ENCODE peak calls at places on chromosomes 11 and 22, in five cellular contexts. M is spleen, A is aorta, T is PC-9, Q is adipocyte. Y is an unnamed sample.
A peak's percentile ranks its signal among the peaks of the same experiment; 100 is the strongest.

GRCh38 chr11:131592152-131592551 is 221.7 kb downstream of the NTM start:
- DNase-seq in M (no peak), A (no peak), T (no peak), Q (no peak), Y (no peak)

GRCh38 chr11:32987851-32988250 is 27.8 kb upstream of the DEPDC7 start:
- DNase-seq in M (no peak), A (no peak), T (no peak), Q (no peak), Y (no peak)

GRCh38 chr11:110199184-110199981 is 97.0 kb downstream of the RDX start:
- DNase-seq in M (no peak), A (no peak), T (peak; percentile 54), Q (peak; percentile 72), Y (peak; percentile 27)

GRCh38 chr11:6111635-6112034 is 4.2 kb downstream of the OR56B4 start:
- DNase-seq in M (no peak), A (no peak), T (no peak), Q (no peak), Y (no peak)

GRCh38 chr11:35593143-35593542 is 25.1 kb upstream of the FJX1 start:
- DNase-seq in M (no peak), A (no peak), T (peak; percentile 90), Q (peak; percentile 65), Y (peak; percentile 51)

GRCh38 chr22:25131198-25131887 is 68.3 kb upstream of the CRYBB3 start:
- DNase-seq in M (no peak), A (peak; percentile 59), T (no peak), Q (no peak), Y (no peak)

GRCh38 chr11:61384271-61385242 is 7.8 kb upstream of the TMEM216 start:
- DNase-seq in M (no peak), A (no peak), T (no peak), Q (no peak), Y (no peak)

GRCh38 chr22:24153959-24154358 is 27.3 kb upstream of the SUSD2 start:
- DNase-seq in M (no peak), A (no peak), T (no peak), Q (no peak), Y (no peak)

GRCh38 chr11:132055296-132055695 is 684.9 kb downstream of the NTM start:
- DNase-seq in M (no peak), A (no peak), T (no peak), Q (no peak), Y (no peak)

GRCh38 chr11:1073261-1073724 is 1.4 kb upstream of the MUC2 start:
- DNase-seq in M (peak; percentile 87), A (peak; percentile 77), T (peak; percentile 65), Q (peak; percentile 63), Y (peak; percentile 60)

GRCh38 chr11:32221476-32222032 is 130.7 kb downstream of the RCN1 start:
- DNase-seq in M (no peak), A (no peak), T (no peak), Q (no peak), Y (peak; percentile 27)

GRCh38 chr11:131717616-131718015 is 347.2 kb downstream of the NTM start:
- DNase-seq in M (no peak), A (no peak), T (no peak), Q (no peak), Y (no peak)

GRCh38 chr11:134287561-134287960 is 11.4 kb downstream of the GLB1L3 start:
- DNase-seq in M (no peak), A (no peak), T (no peak), Q (no peak), Y (no peak)

GRCh38 chr22:41034741-41035140 is 57.7 kb upstream of the EP300 start:
- DNase-seq in M (no peak), A (peak; percentile 12), T (no peak), Q (no peak), Y (no peak)

GRCh38 chr22:40037320-40037719 is 42.6 kb downstream of the FAM83F start:
- DNase-seq in M (peak; percentile 29), A (no peak), T (no peak), Q (no peak), Y (no peak)

GRCh38 chr22:38034278-38034882 is 22.8 kb upstream of the PICK1 start:
- DNase-seq in M (peak; percentile 81), A (peak; percentile 90), T (peak; percentile 74), Q (peak; percentile 64), Y (peak; percentile 52)

GRCh38 chr11:47724041-47724729 is 9.0 kb upstream of the AGBL2 start:
- DNase-seq in M (no peak), A (no peak), T (peak; percentile 68), Q (peak; percentile 72), Y (peak; percentile 31)

GRCh38 chr11:35488117-35488516 is 37.3 kb downstream of the PAMR1 start:
- DNase-seq in M (no peak), A (no peak), T (no peak), Q (peak; percentile 35), Y (no peak)

GRCh38 chr11:12175694-12176241 is 65.4 kb downstream of the MICAL2 start:
- DNase-seq in M (no peak), A (no peak), T (peak; percentile 83), Q (peak; percentile 69), Y (no peak)

GRCh38 chr22:31789803-31790202 is 36.0 kb downstream of the DEPDC5 start:
- DNase-seq in M (no peak), A (no peak), T (no peak), Q (no peak), Y (no peak)

GRCh38 chr11:29963796-29964195 is 53.0 kb downstream of the KCNA4 start:
- DNase-seq in M (no peak), A (no peak), T (no peak), Q (no peak), Y (no peak)

GRCh38 chr22:37077802-37078448 is 26.4 kb downstream of the KCTD17 start:
- DNase-seq in M (peak; percentile 93), A (peak; percentile 86), T (no peak), Q (peak; percentile 69), Y (peak; percentile 62)

GRCh38 chr22:22164541-22165272 is 79.9 kb upstream of the VPREB1 start:
- DNase-seq in M (no peak), A (no peak), T (no peak), Q (no peak), Y (no peak)

GRCh38 chr11:124793466-124794278 is 6.5 kb downstream of the MSANTD2 start:
- DNase-seq in M (no peak), A (no peak), T (peak; percentile 67), Q (peak; percentile 73), Y (no peak)

GRCh38 chr22:24141586-24141985 is 39.7 kb upstream of the SUSD2 start:
- DNase-seq in M (no peak), A (no peak), T (peak; percentile 55), Q (no peak), Y (no peak)

GRCh38 chr22:20957118-20957690 is 9.9 kb upstream of the AIFM3 start:
- DNase-seq in M (peak; percentile 82), A (no peak), T (no peak), Q (peak; percentile 57), Y (no peak)

GRCh38 chr11:130675456-130675855 is 227.0 kb downstream of the ADAMTS15 start:
- DNase-seq in M (no peak), A (peak; percentile 93), T (no peak), Q (peak; percentile 69), Y (no peak)

GRCh38 chr11:134951305-134951700 is 539.3 kb upstream of the B3GAT1 start:
- DNase-seq in M (no peak), A (peak; percentile 83), T (no peak), Q (peak; percentile 74), Y (no peak)

GRCh38 chr11:85884581-85885021 is 29.4 kb downstream of the CCDC83 start:
- DNase-seq in M (no peak), A (no peak), T (peak; percentile 50), Q (peak; percentile 50), Y (no peak)

GRCh38 chr22:49419661-49420060 is 408.0 kb downstream of the BRD1 start:
- DNase-seq in M (no peak), A (no peak), T (no peak), Q (no peak), Y (no peak)

GRCh38 chr22:49417326-49417725 is 410.3 kb downstream of the BRD1 start:
- DNase-seq in M (no peak), A (no peak), T (no peak), Q (no peak), Y (no peak)

GRCh38 chr22:49418341-49418894 is 409.3 kb downstream of the BRD1 start:
- DNase-seq in M (no peak), A (no peak), T (no peak), Q (no peak), Y (no peak)

GRCh38 chr22:49418943-49419342 is 408.7 kb downstream of the BRD1 start:
- DNase-seq in M (no peak), A (no peak), T (no peak), Q (no peak), Y (no peak)

DNA sequence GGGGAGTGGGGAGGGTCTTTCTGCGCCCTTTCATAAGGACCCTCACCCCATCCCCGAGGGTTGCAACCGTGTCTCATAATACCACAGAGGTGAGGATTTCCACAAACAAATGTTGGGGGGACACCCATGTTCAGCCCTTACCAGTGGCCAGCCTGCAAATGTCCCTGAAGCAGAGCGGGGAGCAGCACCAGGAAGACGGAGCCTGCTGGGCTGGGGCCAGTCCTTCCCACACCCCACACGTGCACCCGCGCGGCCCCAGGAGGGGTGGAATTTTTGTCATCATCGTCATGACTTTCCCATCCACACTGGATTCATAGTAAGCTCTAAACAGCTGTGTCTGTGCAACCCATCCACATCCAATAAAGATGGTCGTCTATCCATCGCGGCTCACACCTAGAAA is 409.8 kb downstream of the BRD1 start:
- DNase-seq in M (no peak), A (no peak), T (no peak), Q (no peak), Y (no peak)
- H3K9me3 ChIP-seq in M (peaks cover 23% of the 10 kb centered on the region), A (peaks cover 4% of the 10 kb centered on the region), T (no peaks in the 10 kb centered on the region), Q (peaks cover 6% of the 10 kb centered on the region), Y (peaks cover 9% of the 10 kb centered on the region)

GRCh38 chr11:116353517-116353916 is 419.3 kb downstream of the BUD13 start:
- DNase-seq in M (no peak), A (no peak), T (no peak), Q (no peak), Y (no peak)
- H3K4me1 ChIP-seq in M (no peaks in the 10 kb centered on the region), A (no peaks in the 10 kb centered on the region), T (no peaks in the 10 kb centered on the region), Q (no peaks in the 10 kb centered on the region), Y (no peaks in the 10 kb centered on the region)

GRCh38 chr22:48494256-48494967 is 1333.3 kb downstream of the BRD1 start:
- DNase-seq in M (peak; percentile 62), A (peak; percentile 52), T (no peak), Q (no peak), Y (no peak)
- H3K9me3 ChIP-seq in M (no peaks in the 10 kb centered on the region), A (no peaks in the 10 kb centered on the region), T (no peaks in the 10 kb centered on the region), Q (no peaks in the 10 kb centered on the region), Y (no peaks in the 10 kb centered on the region)

GRCh38 chr11:66118847-66119246 is 48.8 kb downstream of the PACS1 start:
- DNase-seq in M (no peak), A (no peak), T (no peak), Q (no peak), Y (no peak)

GRCh38 chr11:66119348-66120133 is 49.5 kb downstream of the PACS1 start:
- DNase-seq in M (no peak), A (no peak), T (peak; percentile 81), Q (peak; percentile 68), Y (no peak)

GRCh38 chr11:66123902-66124301 is 53.8 kb downstream of the PACS1 start:
- DNase-seq in M (no peak), A (no peak), T (no peak), Q (no peak), Y (no peak)

GRCh38 chr11:66124564-66124963 is 54.5 kb downstream of the PACS1 start:
- DNase-seq in M (no peak), A (no peak), T (peak; percentile 77), Q (peak; percentile 33), Y (no peak)

DNA sequence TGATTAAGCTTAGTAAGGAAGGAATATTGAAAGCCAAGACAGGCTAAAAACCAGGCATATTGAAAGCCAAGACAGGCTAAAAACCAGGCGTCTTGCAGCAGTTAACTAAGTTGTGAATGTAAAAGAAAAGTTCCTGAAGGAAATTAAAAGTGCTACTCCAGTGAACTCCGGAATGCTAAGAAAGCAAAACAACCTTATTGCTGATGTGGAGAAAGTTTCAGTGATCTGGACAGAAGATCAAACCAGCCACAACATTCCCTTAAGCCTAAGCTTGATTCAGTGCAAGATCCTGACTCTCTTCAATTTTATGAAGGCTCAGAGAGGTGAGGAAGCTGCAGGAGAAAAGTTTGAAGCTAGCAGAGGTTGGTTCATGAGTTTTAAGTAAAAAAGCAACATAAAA is 51.4 kb downstream of the PACS1 start:
- DNase-seq in M (no peak), A (no peak), T (no peak), Q (no peak), Y (no peak)
- H3K4me1 ChIP-seq in M (peaks cover 64% of the 10 kb centered on the region), A (no peaks in the 10 kb centered on the region), T (peaks cover 60% of the 10 kb centered on the region), Q (peaks cover 32% of the 10 kb centered on the region), Y (peaks cover 16% of the 10 kb centered on the region)